ENCODE peak calls at places on chromosomes 6 and 20, in four cellular contexts. P is spleen, N is T-helper 2 cell, E is ELF-1. W is an unnamed sample.

GRCh38 chr6:139137716-139138115 is 2.8 kb downstream of the HECA start:
- DNase-seq in P (no peak), N (no peak), E (no peak), W (no peak)

GRCh38 chr6:111129003-111129402 is 41.7 kb downstream of the SLC16A10 start:
- DNase-seq in P (no peak), E (no peak), N (no peak), W (peak; percentile 25)

GRCh38 chr20:35283441-35284266 is 918 bp downstream of the EIF6 start:
- DNase-seq in P (no peak), E (no peak), N (peak; percentile 17), W (no peak)

GRCh38 chr6:45421700-45422540 is 44.2 kb upstream of the SUPT3H start:
- DNase-seq in P (peak; percentile 90), E (peak; percentile 48), N (peak; percentile 37), W (peak; percentile 49)

GRCh38 chr6:80608881-80609280 is 502.4 kb downstream of the BCKDHB start:
- DNase-seq in N (no peak), P (no peak), E (no peak), W (no peak)

GRCh38 chr6:116012966-116013365 is 47.7 kb downstream of the FRK start:
- DNase-seq in N (no peak), P (no peak), E (no peak), W (no peak)

GRCh38 chr20:64261138-64261537 is 5.6 kb downstream of the PCMTD2 start:
- DNase-seq in N (no peak), E (peak; percentile 90), P (no peak), W (no peak)

GRCh38 chr6:124536792-124537191 is 425.4 kb upstream of the RNF217 start:
- DNase-seq in N (no peak), E (no peak), P (no peak), W (no peak)

GRCh38 chr6:161137839-161138544 is 135.9 kb downstream of the AGPAT4 start:
- DNase-seq in E (no peak), N (no peak), P (no peak), W (no peak)

GRCh38 chr6:79048611-79049010 is 29.4 kb downstream of the PHIP start:
- DNase-seq in N (no peak), E (no peak), P (no peak), W (peak; percentile 28)

GRCh38 chr20:13297105-13297899 is 76.2 kb downstream of the ISM1 start:
- DNase-seq in E (no peak), N (no peak), P (no peak), W (no peak)

GRCh38 chr20:47551240-47551639 is 49.6 kb downstream of the NCOA3 start:
- DNase-seq in P (no peak), E (no peak), N (no peak), W (no peak)

GRCh38 chr20:43558412-43559146 is at the start of gene SGK2:
- DNase-seq in N (no peak), P (peak; percentile 47), E (peak; percentile 27), W (no peak)

GRCh38 chr20:41540459-41540858 is 77.7 kb downstream of the CHD6 start:
- DNase-seq in E (no peak), P (no peak), N (no peak), W (no peak)

GRCh38 chr20:59781236-59781635 is 152.2 kb downstream of the SYCP2 start:
- DNase-seq in N (no peak), E (no peak), P (no peak), W (no peak)

GRCh38 chr6:168120390-168121307 is 41.6 kb upstream of the FRMD1 start:
- DNase-seq in P (peak; percentile 38), E (peak; percentile 4), N (no peak), W (no peak)

GRCh38 chr6:119129148-119129967 is 50.9 kb upstream of the FAM184A start:
- DNase-seq in N (no peak), E (peak; percentile 64), P (no peak), W (peak; percentile 51)

GRCh38 chr6:155364844-155365437 is 50.7 kb upstream of the TFB1M start:
- DNase-seq in E (no peak), N (no peak), P (no peak), W (no peak)

W was measured in NCI-H524.